ENCODE peak calls at places on chromosome 17, in five cellular contexts. Z, L, A, J and T are unnamed samples.

GRCh38 chr17:12545877-12546513 is 119.7 kb upstream of the MYOCD start:
- DNase-seq in Z (peak; percentile 77), L (peak; percentile 27), A (peak; percentile 51), J (peak; percentile 66), T (peak; percentile 44)

GRCh38 chr17:19447085-19447583 is 36.1 kb downstream of the RNF112 start:
- DNase-seq in Z (peak; percentile 89), L (no peak), A (peak; percentile 83), J (peak; percentile 82), T (peak; percentile 61)

GRCh38 chr17:53724726-53725125 is 98.0 kb upstream of the KIF2B start:
- DNase-seq in Z (no peak), L (no peak), A (no peak), J (no peak), T (no peak)

GRCh38 chr17:66673668-66674276 is 161.1 kb upstream of the CACNG5 start:
- DNase-seq in Z (peak; percentile 66), L (peak; percentile 17), A (peak; percentile 56), J (peak; percentile 72), T (peak; percentile 89)

GRCh38 chr17:5793899-5794298 is 209.6 kb upstream of the NLRP1 start:
- DNase-seq in Z (peak; percentile 85), L (peak; percentile 36), A (no peak), J (no peak), T (peak; percentile 57)

GRCh38 chr17:75626496-75627038 is 6.7 kb upstream of the SMIM5 start:
- DNase-seq in Z (no peak), L (no peak), A (no peak), J (no peak), T (no peak)

GRCh38 chr17:10879110-10879509 is 41.2 kb upstream of the PIRT start:
- DNase-seq in Z (peak; percentile 68), L (no peak), A (peak; percentile 18), J (no peak), T (peak; percentile 41)

GRCh38 chr17:48246623-48247022 is 139.1 kb downstream of the SNX11 start:
- DNase-seq in Z (no peak), L (no peak), A (no peak), J (peak; percentile 66), T (no peak)

GRCh38 chr17:75326587-75326955 is 37.3 kb upstream of the SLC25A19 start:
- DNase-seq in Z (no peak), L (no peak), A (no peak), J (no peak), T (no peak)

GRCh38 chr17:50055055-50055425 is 870 bp upstream of the ITGA3 start:
- DNase-seq in Z (peak; percentile 91), L (no peak), A (no peak), J (no peak), T (peak; percentile 85)

GRCh38 chr17:78986048-78986648 is 6.4 kb upstream of the LGALS3BP start:
- DNase-seq in Z (no peak), L (no peak), A (no peak), J (peak; percentile 38), T (peak; percentile 33)

GRCh38 chr17:78041401-78042179 is 83.1 kb downstream of the TNRC6C start:
- DNase-seq in Z (no peak), L (no peak), A (no peak), J (peak; percentile 21), T (no peak)

GRCh38 chr17:72383053-72383847 is 262.4 kb downstream of the SOX9 start:
- DNase-seq in Z (peak; percentile 85), L (no peak), A (no peak), J (no peak), T (no peak)

GRCh38 chr17:17935321-17936271 is 36.6 kb downstream of the TOM1L2 start:
- DNase-seq in Z (no peak), L (no peak), A (no peak), J (peak; percentile 91), T (peak; percentile 96)

GRCh38 chr17:79843475-79843916 is 4.3 kb upstream of the CBX4 start:
- DNase-seq in Z (no peak), L (no peak), A (no peak), J (no peak), T (no peak)

GRCh38 chr17:15965510-15965909 is 20.6 kb downstream of the ADORA2B start:
- DNase-seq in Z (peak; percentile 61), L (no peak), A (no peak), J (no peak), T (no peak)

GRCh38 chr17:3666516-3666915 is 1.9 kb downstream of the TAX1BP3 start:
- DNase-seq in Z (peak; percentile 27), L (no peak), A (no peak), J (no peak), T (no peak)

GRCh38 chr17:3659541-3660111 is 8.8 kb downstream of the TAX1BP3 start:
- DNase-seq in Z (peak; percentile 42), L (no peak), A (no peak), J (peak; percentile 77), T (peak; percentile 76)

GRCh38 chr17:3660311-3660891 is 8.0 kb downstream of the TAX1BP3 start:
- DNase-seq in Z (peak; percentile 31), L (no peak), A (no peak), J (no peak), T (no peak)

GRCh38 chr17:3665834-3666233 is 2.5 kb downstream of the TAX1BP3 start:
- DNase-seq in Z (no peak), L (no peak), A (no peak), J (no peak), T (no peak)

GRCh38 chr17:3663102-3664011 is 5.0 kb downstream of the TAX1BP3 start:
- DNase-seq in Z (peak; percentile 34), L (no peak), A (no peak), J (no peak), T (no peak)
- H2BK12ac ChIP-seq in Z (no peak overlapping the region), L (no peak overlapping the region), A (no peak overlapping the region), J (no peak overlapping the region), T (no peak overlapping the region)

GRCh38 chr17:36072431-36073121 is 8.5 kb downstream of the CCL18 start:
- DNase-seq in Z (peak; percentile 89), L (peak; percentile 27), A (peak; percentile 71), J (peak; percentile 33), T (peak; percentile 49)

GRCh38 chr17:36070427-36070826 is 6.4 kb downstream of the CCL18 start:
- DNase-seq in Z (no peak), L (no peak), A (no peak), J (no peak), T (no peak)

GRCh38 chr17:36068524-36068923 is 4.5 kb downstream of the CCL18 start:
- DNase-seq in Z (no peak), L (no peak), A (no peak), J (no peak), T (no peak)

GRCh38 chr17:36066365-36066945 is 2.4 kb downstream of the CCL18 start:
- DNase-seq in Z (no peak), L (no peak), A (no peak), J (no peak), T (no peak)

GRCh38 chr17:36069131-36069530 is 5.1 kb downstream of the CCL18 start:
- DNase-seq in Z (no peak), L (no peak), A (no peak), J (no peak), T (no peak)
- H2BK12ac ChIP-seq in Z (no peak overlapping the region), L (no peak overlapping the region), A (no peak overlapping the region), J (no peak overlapping the region), T (no peak overlapping the region)

DNA sequence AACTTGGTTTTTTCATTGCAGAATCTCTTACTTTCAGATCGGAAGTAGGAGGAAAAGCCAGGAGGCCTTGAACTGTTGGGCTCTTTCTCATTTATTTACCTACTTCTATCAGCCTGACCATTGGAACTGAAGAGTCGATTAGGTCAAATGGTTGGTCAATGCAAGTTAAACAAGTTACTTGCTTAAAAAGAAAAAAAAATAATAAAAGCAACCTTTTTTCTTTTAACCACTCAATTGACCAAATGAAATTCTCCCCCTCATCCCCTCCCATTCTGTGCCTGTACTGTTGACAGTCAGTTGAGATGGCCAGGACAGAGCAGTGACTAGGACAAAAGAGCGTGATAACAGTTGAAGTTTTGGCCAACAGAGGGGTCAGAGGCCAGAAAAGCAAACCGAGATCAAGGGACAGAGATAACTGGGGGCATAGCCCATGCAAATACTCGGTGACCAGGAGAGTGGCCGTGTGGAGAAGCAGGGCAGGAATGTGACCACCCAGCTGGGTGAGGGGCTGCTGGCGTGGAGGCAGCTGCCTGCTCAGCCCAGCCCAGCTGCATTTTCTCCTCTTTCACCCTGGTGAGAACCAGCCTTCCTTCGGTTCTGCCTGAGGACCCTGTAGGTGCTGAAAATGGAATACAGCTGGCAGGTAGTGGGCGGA is 72.2 kb downstream of the HS3ST3B1 start:
- DNase-seq in Z (no peak), L (no peak), A (peak; percentile 30), J (peak; percentile 12), T (no peak)
- H2BK12ac ChIP-seq in Z (no peak overlapping the region), L (peak overlapping the region; percentile 86), A (no peak overlapping the region), J (no peak overlapping the region), T (no peak overlapping the region)

DNA sequence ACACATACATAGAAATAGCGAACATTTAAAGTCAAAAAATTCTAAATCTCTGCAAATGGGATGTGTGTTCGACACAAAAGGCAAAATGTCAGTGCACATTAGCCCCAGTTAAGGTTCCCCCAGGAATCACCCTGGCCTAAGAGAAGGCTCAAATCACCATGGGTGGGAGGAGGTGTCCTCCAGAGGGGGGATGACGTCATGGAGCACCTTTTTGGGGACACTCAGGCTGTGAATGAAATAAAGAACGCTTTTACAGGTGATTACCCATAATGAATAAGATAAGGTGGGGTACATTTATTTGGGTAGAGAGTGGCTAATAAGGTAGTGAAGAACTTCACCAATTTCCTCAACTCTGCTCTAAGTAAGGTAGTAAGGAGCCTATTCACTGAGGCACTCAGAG is 26.4 kb downstream of the WNT3 start:
- DNase-seq in Z (no peak), L (no peak), A (no peak), J (no peak), T (no peak)
- H2BK12ac ChIP-seq in Z (no peak overlapping the region), L (no peak overlapping the region), A (no peak overlapping the region), J (no peak overlapping the region), T (no peak overlapping the region)

GRCh38 chr17:14748036-14748715 is 447.3 kb downstream of the HS3ST3B1 start:
- DNase-seq in Z (no peak), L (no peak), A (no peak), J (no peak), T (peak; percentile 64)
- H2BK12ac ChIP-seq in Z (no peak overlapping the region), L (no peak overlapping the region), A (no peak overlapping the region), J (no peak overlapping the region), T (no peak overlapping the region)